ENCODE peak calls at places on chromosomes 5 and 9, in five cellular contexts. V is transverse colon, H is tibial artery, O is PC-3, T is NT2/D1. Y is an unnamed sample.

GRCh38 chr5:125470503-125470902 is 724.1 kb upstream of the ZNF608 start:
- DNase-seq in H (no peak), V (no peak), O (no peak), T (no peak), Y (no peak)

GRCh38 chr5:173299820-173300219 is 28.4 kb downstream of the STC2 start:
- DNase-seq in H (no peak), O (no peak), V (no peak), T (no peak), Y (no peak)

GRCh38 chr5:142938201-142938600 is 168.0 kb downstream of the ARHGAP26 start:
- DNase-seq in H (no peak), O (no peak), T (no peak), V (no peak), Y (no peak)

GRCh38 chr9:118162711-118163110 is 458.5 kb downstream of the TLR4 start:
- DNase-seq in H (no peak), T (no peak), V (no peak), O (no peak), Y (no peak)

GRCh38 chr9:7960615-7961014 is 161.0 kb upstream of the DMAC1 start:
- DNase-seq in T (no peak), O (no peak), V (no peak), H (no peak), Y (no peak)

GRCh38 chr5:39273314-39273954 is 54.1 kb upstream of the FYB1 start:
- DNase-seq in H (no peak), O (no peak), V (no peak), T (no peak), Y (no peak)

GRCh38 chr5:129852747-129853352 is 51.4 kb upstream of the CHSY3 start:
- DNase-seq in H (peak), V (peak), T (peak), O (peak), Y (peak)

GRCh38 chr5:124572973-124573372 is 173.5 kb downstream of the ZNF608 start:
- DNase-seq in V (no peak), O (no peak), H (no peak), T (no peak), Y (no peak)

GRCh38 chr5:1312206-1312605 is 17.3 kb upstream of the TERT start:
- DNase-seq in T (no peak), O (no peak), V (no peak), H (no peak), Y (no peak)

GRCh38 chr5:176660860-176661641 is 13.8 kb downstream of the TSPAN17 start:
- DNase-seq in T (peak), H (no peak), O (peak), V (peak), Y (peak)

GRCh38 chr5:179300834-179301233 is 44.4 kb downstream of the ADAMTS2 start:
- DNase-seq in V (no peak), O (no peak), H (no peak), T (no peak), Y (no peak)

GRCh38 chr5:98805070-98805469 is 31.6 kb downstream of the RGMB start:
- DNase-seq in O (no peak), V (no peak), T (no peak), H (no peak), Y (no peak)

GRCh38 chr5:113293068-113293571 is 141.7 kb downstream of the TSSK1B start:
- DNase-seq in V (no peak), O (peak), T (no peak), H (no peak), Y (no peak)

GRCh38 chr5:15383469-15383868 is 116.5 kb upstream of the FBXL7 start:
- DNase-seq in V (no peak), O (peak), T (peak), H (no peak), Y (peak)

GRCh38 chr5:174751154-174751990 is 27.0 kb downstream of the MSX2 start:
- DNase-seq in V (no peak), T (no peak), O (no peak), H (no peak), Y (peak)

GRCh38 chr9:114004221-114004716 is 73.8 kb downstream of the AMBP start:
- DNase-seq in O (no peak), T (no peak), H (peak), V (no peak), Y (no peak)

GRCh38 chr9:78567693-78568092 is 270.8 kb downstream of the PSAT1 start:
- DNase-seq in O (no peak), T (no peak), V (no peak), H (no peak), Y (no peak)

GRCh38 chr5:122704247-122705036 is 70.4 kb upstream of the SNX2 start:
- DNase-seq in O (peak), V (no peak), H (no peak), T (peak), Y (peak)

GRCh38 chr5:67010684-67011409 is 185.8 kb downstream of the CD180 start:
- DNase-seq in V (peak), O (peak), T (no peak), H (no peak), Y (no peak)

GRCh38 chr5:172835246-172836030 is 1.4 kb downstream of the ERGIC1 start:
- DNase-seq in O (no peak), H (no peak), T (no peak), V (no peak), Y (no peak)

GRCh38 chr9:35106343-35106730 is 3.4 kb upstream of the STOML2 start:
- DNase-seq in V (no peak), H (no peak), O (no peak), T (no peak), Y (no peak)

GRCh38 chr9:133528887-133529262 is 4.1 kb upstream of the MYMK start:
- DNase-seq in O (no peak), H (no peak), T (no peak), V (no peak), Y (no peak)

GRCh38 chr5:142426676-142427364 is 102.0 kb upstream of the SPRY4 start:
- DNase-seq in T (no peak), O (no peak), H (no peak), V (no peak), Y (no peak)

GRCh38 chr9:134853893-134854292 is 26.7 kb upstream of the FCN2 start:
- DNase-seq in H (peak), O (no peak), T (no peak), V (no peak), Y (no peak)

GRCh38 chr5:41452506-41452905 is 57.9 kb downstream of the PLCXD3 start:
- DNase-seq in O (no peak), H (no peak), V (no peak), T (no peak), Y (no peak)

GRCh38 chr9:123649909-123650308 is 280.0 kb downstream of the DENND1A start:
- DNase-seq in O (no peak), V (no peak), H (no peak), T (no peak), Y (no peak)

GRCh38 chr9:109537288-109537687 is 39.2 kb upstream of the PTPN3 start:
- DNase-seq in O (no peak), H (no peak), V (no peak), T (no peak), Y (no peak)

GRCh38 chr5:74526111-74526510 is 114.4 kb downstream of the ENC1 start:
- DNase-seq in O (no peak), V (no peak), H (no peak), T (no peak), Y (no peak)

GRCh38 chr9:136015656-136016055 is 54.5 kb upstream of the UBAC1 start:
- DNase-seq in O (no peak), H (no peak), V (peak), T (no peak), Y (no peak)

GRCh38 chr9:70392189-70392588 is 22.3 kb downstream of the KLF9 start:
- DNase-seq in T (no peak), V (no peak), O (peak), H (no peak), Y (no peak)

GRCh38 chr9:74083681-74084433 is 413.3 kb upstream of the RORB start:
- DNase-seq in V (no peak), T (no peak), H (no peak), O (no peak), Y (no peak)

GRCh38 chr5:132195727-132196126 is 31.9 kb downstream of the P4HA2 start:
- DNase-seq in H (no peak), O (no peak), T (no peak), V (no peak), Y (no peak)

GRCh38 chr9:81682797-81683196 is 6.5 kb downstream of the TLE1 start:
- DNase-seq in O (peak), T (no peak), V (peak), H (no peak), Y (no peak)

GRCh38 chr5:111229126-111229525 is 4.9 kb downstream of the CAMK4 start:
- DNase-seq in T (no peak), H (no peak), V (no peak), O (no peak), Y (no peak)

GRCh38 chr5:172173771-172174170 is 14.3 kb downstream of the STK10 start:
- DNase-seq in H (no peak), T (no peak), O (peak), V (no peak), Y (no peak)

GRCh38 chr9:79383096-79383495 is 188.7 kb upstream of the TLE4 start:
- DNase-seq in T (no peak), V (no peak), O (no peak), H (no peak), Y (no peak)

GRCh38 chr5:67639311-67639710 is 442.7 kb upstream of the CD180 start:
- DNase-seq in O (no peak), T (no peak), H (no peak), V (no peak), Y (no peak)

GRCh38 chr5:32303755-32304120 is 9.0 kb downstream of the MTMR12 start:
- DNase-seq in O (no peak), T (no peak), V (no peak), H (no peak), Y (no peak)
- H3K4me3 ChIP-seq in O (no peak), T (no peak), V (no peak), H (no peak), Y (no peak)

DNA sequence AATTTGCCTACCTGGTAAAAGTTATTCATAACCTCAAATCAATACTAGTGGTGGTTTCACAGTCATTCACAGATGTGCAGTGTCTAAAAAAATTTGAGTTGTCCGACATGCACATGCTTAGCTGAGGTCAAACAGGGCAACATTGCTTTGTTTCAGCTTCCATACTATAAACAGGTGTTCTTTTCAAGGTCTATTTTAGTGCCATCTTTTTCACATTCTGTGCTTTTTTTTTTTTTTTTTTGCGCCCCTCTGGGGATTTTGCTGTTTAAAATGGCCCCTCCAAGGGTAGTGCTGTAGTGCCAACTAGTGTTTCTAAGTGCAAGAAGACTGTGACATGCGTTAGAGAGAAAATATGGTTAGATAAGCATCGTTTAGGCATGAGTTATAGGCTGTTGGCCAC is 14.5 kb downstream of the PHAX start:
- DNase-seq in H (no peak), V (no peak), T (no peak), O (no peak), Y (no peak)
- H3K4me3 ChIP-seq in H (no peak), V (no peak), T (no peak), O (no peak), Y (no peak)

GRCh38 chr5:80453372-80453771 is 34.5 kb upstream of the FAM151B start:
- DNase-seq in V (no peak), T (no peak), H (no peak), O (no peak), Y (no peak)
- H3K4me3 ChIP-seq in V (no peak), T (no peak), H (no peak), O (no peak), Y (no peak)

GRCh38 chr5:42952575-42952974 is 87.5 kb downstream of the ANXA2R start:
- DNase-seq in T (no peak), H (no peak), V (no peak), O (no peak), Y (no peak)
- H3K4me3 ChIP-seq in T (no peak), H (peak), V (peak), O (peak), Y (no peak)

GRCh38 chr5:72065751-72066255 is 41.5 kb upstream of the MAP1B start:
- DNase-seq in O (no peak), H (no peak), V (no peak), T (peak), Y (peak)
- H3K4me3 ChIP-seq in O (no peak), H (no peak), V (no peak), T (no peak), Y (no peak)

GRCh38 chr9:129987941-129988340 is 55.0 kb downstream of the FNBP1 start:
- DNase-seq in V (no peak), T (no peak), O (no peak), H (no peak), Y (no peak)
- H3K4me3 ChIP-seq in V (no peak), T (no peak), O (no peak), H (no peak), Y (no peak)

GRCh38 chr9:71895955-71896354 is 15.0 kb downstream of the ABHD17B start:
- DNase-seq in T (no peak), V (no peak), O (no peak), H (no peak), Y (no peak)

GRCh38 chr9:71897573-71897972 is 13.4 kb downstream of the ABHD17B start:
- DNase-seq in O (no peak), T (no peak), H (no peak), V (no peak), Y (no peak)

GRCh38 chr9:71891557-71892189 is 19.3 kb downstream of the ABHD17B start:
- DNase-seq in V (no peak), O (no peak), H (no peak), T (no peak), Y (no peak)

GRCh38 chr9:71896762-71897161 is 14.2 kb downstream of the ABHD17B start:
- DNase-seq in H (no peak), T (no peak), V (no peak), O (no peak), Y (no peak)

GRCh38 chr9:71895122-71895521 is 15.9 kb downstream of the ABHD17B start:
- DNase-seq in O (no peak), T (no peak), H (no peak), V (no peak), Y (no peak)
- H3K4me3 ChIP-seq in O (no peak), T (no peak), H (no peak), V (no peak), Y (no peak)

GRCh38 chr5:72555871-72556270 is 48.7 kb upstream of the ZNF366 start:
- DNase-seq in O (no peak), T (no peak), H (no peak), V (no peak), Y (peak)
- H3K4me3 ChIP-seq in O (peak), T (peak), H (no peak), V (no peak), Y (no peak)

Y was measured in hepatocyte.